ENCODE peak calls at places on chromosome 1, in ten cellular contexts. Z is CD8-positive, alpha-beta T cell; R is tibial nerve; E is lung; G is esophagus squamous epithelium; O is hepatocyte; W is NB4; N is uterus; M is A549; J is astrocyte. D is an unnamed sample.
A peak's percentile ranks its signal among the peaks of the same experiment; 100 is the strongest.

GRCh38 chr1:22780696-22781095 is 70.1 kb downstream of the EPHB2 start:
- DNase-seq in E (no peak), N (no peak), Z (no peak), R (no peak), G (no peak), O (no peak), M (peak; percentile 57), J (no peak), W (peak; percentile 20), D (no peak)

GRCh38 chr1:67590329-67590728 is 94.7 kb upstream of the GADD45A start:
- DNase-seq in R (no peak), G (no peak), O (no peak), M (no peak), J (peak; percentile 18), E (no peak), N (peak; percentile 24), Z (no peak), W (peak; percentile 6), D (no peak)

GRCh38 chr1:150971583-150972416 is 2.8 kb downstream of the CERS2 start:
- DNase-seq in O (peak; percentile 55), R (no peak), E (peak; percentile 42), G (no peak), Z (peak; percentile 17), N (no peak), J (no peak), M (no peak), W (peak; percentile 42), D (no peak)

GRCh38 chr1:223811634-223812101 is 34.1 kb downstream of the TP53BP2 start:
- DNase-seq in W (peak; percentile 58), O (no peak), R (no peak), Z (no peak), N (no peak), M (peak; percentile 51), G (no peak), E (no peak), J (peak; percentile 20), D (no peak)

GRCh38 chr1:154213274-154213673 is 7.1 kb upstream of the CFAP141 start:
- DNase-seq in O (no peak), W (no peak), E (no peak), N (no peak), M (no peak), J (peak; percentile 55), Z (no peak), R (no peak), G (no peak), D (no peak)

GRCh38 chr1:65911679-65912078 is 119.0 kb downstream of the PDE4B start:
- DNase-seq in J (no peak), N (no peak), Z (no peak), O (no peak), W (no peak), M (no peak), G (no peak), R (no peak), E (no peak), D (no peak)

GRCh38 chr1:247013391-247013790 is 5.5 kb upstream of the ZNF695 start:
- DNase-seq in G (no peak), R (no peak), Z (no peak), N (no peak), W (no peak), J (no peak), M (no peak), E (no peak), O (no peak), D (no peak)

GRCh38 chr1:114511048-114511785 is at the start of gene TRIM33:
- DNase-seq in J (peak; percentile 89), O (peak; percentile 97), M (peak; percentile 91), N (peak; percentile 91), G (peak; percentile 62), R (peak; percentile 74), Z (peak; percentile 92), E (peak; percentile 91), W (peak; percentile 96), D (peak; percentile 95)

GRCh38 chr1:115192200-115192767 is 103.0 kb upstream of the TSPAN2 start:
- DNase-seq in W (no peak), J (no peak), R (no peak), O (no peak), E (no peak), Z (no peak), G (no peak), N (no peak), M (no peak), D (no peak)

GRCh38 chr1:87418048-87418447 is 89.4 kb downstream of the LMO4 start:
- DNase-seq in R (no peak), G (no peak), O (no peak), J (no peak), M (no peak), E (no peak), N (no peak), Z (no peak), W (no peak), D (no peak)

GRCh38 chr1:87424541-87424940 is 95.9 kb downstream of the LMO4 start:
- DNase-seq in N (no peak), G (no peak), E (no peak), J (no peak), O (peak; percentile 11), W (no peak), M (no peak), R (no peak), Z (no peak), D (no peak)

GRCh38 chr1:87421809-87422208 is 93.1 kb downstream of the LMO4 start:
- DNase-seq in O (no peak), J (no peak), R (no peak), N (no peak), G (no peak), M (no peak), W (no peak), Z (no peak), E (no peak), D (no peak)
- H3K4me3 ChIP-seq in O (no peak overlapping the region), J (no peak overlapping the region), R (no peak overlapping the region), N (no peak overlapping the region), G (no peak overlapping the region), M (no peak overlapping the region), W (no peak overlapping the region), Z (no peak overlapping the region), E (no peak overlapping the region), D (no peak overlapping the region)

GRCh38 chr1:34928066-34928864 is 1.2 kb downstream of the DLGAP3 start:
- DNase-seq in O (no peak), N (no peak), M (no peak), J (no peak), E (peak; percentile 24), G (no peak), W (no peak), R (no peak), Z (no peak), D (no peak)
- H3K4me3 ChIP-seq in O (no peak overlapping the region), N (no peak overlapping the region), M (peak overlapping the region; percentile 68), J (no peak overlapping the region), E (no peak overlapping the region), G (peak overlapping the region; percentile 68), W (no peak overlapping the region), R (no peak overlapping the region), Z (peak overlapping the region; percentile 24), D (no peak overlapping the region)

DNA sequence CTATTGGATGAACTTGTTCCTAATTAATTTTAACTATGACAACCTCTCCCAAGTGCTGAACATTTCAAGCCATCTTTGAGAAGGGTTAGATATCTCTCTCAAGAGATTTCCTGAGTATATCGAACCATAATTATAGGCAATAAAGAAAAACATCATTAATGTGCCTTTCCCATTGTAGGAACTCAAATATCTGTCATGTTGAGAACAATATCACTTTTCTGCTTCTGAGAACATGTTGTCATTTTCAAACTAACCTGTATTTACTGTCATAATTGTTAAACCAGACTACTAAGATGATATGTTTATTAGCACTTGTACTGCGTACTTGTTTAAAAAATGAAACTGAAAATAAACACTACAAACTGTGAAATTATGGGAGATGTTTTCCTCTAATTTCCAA is 4.3 kb downstream of the EPS15 start:
- DNase-seq in J (no peak), R (no peak), Z (no peak), N (no peak), O (no peak), W (no peak), E (no peak), G (no peak), M (no peak), D (no peak)
- H3K4me3 ChIP-seq in J (no peak overlapping the region), R (no peak overlapping the region), Z (no peak overlapping the region), N (no peak overlapping the region), O (no peak overlapping the region), W (no peak overlapping the region), E (no peak overlapping the region), G (peak overlapping the region; percentile 51), M (no peak overlapping the region), D (no peak overlapping the region)

GRCh38 chr1:20211511-20211931 is 25.2 kb upstream of the PLA2G2C start:
- DNase-seq in R (no peak), Z (no peak), G (no peak), N (no peak), M (peak; percentile 72), W (no peak), O (no peak), J (no peak), E (no peak), D (no peak)
- H3K4me3 ChIP-seq in R (no peak overlapping the region), Z (no peak overlapping the region), G (no peak overlapping the region), N (no peak overlapping the region), M (no peak overlapping the region), W (no peak overlapping the region), O (no peak overlapping the region), J (no peak overlapping the region), E (no peak overlapping the region), D (no peak overlapping the region)

GRCh38 chr1:241521718-241522117 is 2.2 kb upstream of the FH start:
- DNase-seq in E (no peak), J (no peak), O (no peak), G (no peak), R (no peak), N (no peak), Z (no peak), W (no peak), M (no peak), D (no peak)
- H3K4me3 ChIP-seq in E (no peak overlapping the region), J (no peak overlapping the region), O (no peak overlapping the region), G (no peak overlapping the region), R (no peak overlapping the region), N (no peak overlapping the region), Z (no peak overlapping the region), W (no peak overlapping the region), M (no peak overlapping the region), D (no peak overlapping the region)

GRCh38 chr1:201870397-201870796 is 18.3 kb upstream of the SHISA4 start:
- DNase-seq in W (no peak), G (no peak), J (peak; percentile 89), E (no peak), N (no peak), M (no peak), Z (no peak), R (no peak), O (no peak), D (no peak)
- H3K4me3 ChIP-seq in W (no peak overlapping the region), G (no peak overlapping the region), J (no peak overlapping the region), E (no peak overlapping the region), N (no peak overlapping the region), M (no peak overlapping the region), Z (no peak overlapping the region), R (no peak overlapping the region), O (no peak overlapping the region), D (no peak overlapping the region)

D was measured in Jurkat, Clone E6-1.